ENCODE peak calls at places on chromosome 1, in ten cellular contexts. Y, K, B, E, C, V, J, R, N and O are unnamed samples.

GRCh38 chr1:8155528-8156186 is 129.5 kb upstream of the ERRFI1 start:
- DNase-seq in E (no peak), C (peak; percentile 60), J (no peak), Y (peak; percentile 90), V (no peak), N (no peak), K (no peak), R (no peak), B (no peak), O (no peak)

GRCh38 chr1:208420696-208421095 is 176.5 kb upstream of the PLXNA2 start:
- DNase-seq in B (no peak), J (no peak), R (no peak), E (no peak), Y (no peak), C (no peak), K (no peak), N (no peak), V (no peak), O (no peak)

GRCh38 chr1:84782311-84782771 is 92.1 kb upstream of the SSX2IP start:
- DNase-seq in R (peak; percentile 76), E (peak; percentile 56), K (peak; percentile 59), N (peak; percentile 67), C (peak; percentile 79), V (peak; percentile 65), J (peak; percentile 73), B (peak; percentile 68), Y (peak; percentile 58), O (peak; percentile 91)

GRCh38 chr1:206672844-206673758 is 11.6 kb upstream of the MAPKAPK2 start:
- DNase-seq in K (no peak), J (no peak), E (no peak), N (no peak), R (no peak), V (no peak), C (peak; percentile 68), Y (no peak), B (no peak), O (no peak)

GRCh38 chr1:3623441-3624150 is 1.2 kb upstream of the TPRG1L start:
- DNase-seq in Y (no peak), E (no peak), J (no peak), K (no peak), R (no peak), V (no peak), B (no peak), C (no peak), N (no peak), O (no peak)

GRCh38 chr1:245277276-245277675 is 122.5 kb downstream of the KIF26B start:
- DNase-seq in B (peak; percentile 20), E (no peak), N (no peak), C (no peak), R (no peak), K (no peak), J (no peak), V (no peak), Y (peak; percentile 31), O (peak; percentile 64)

GRCh38 chr1:7425771-7426170 is 345.3 kb upstream of the VAMP3 start:
- DNase-seq in N (no peak), C (no peak), K (no peak), R (no peak), B (no peak), E (no peak), Y (no peak), V (no peak), J (no peak), O (no peak)

GRCh38 chr1:115642168-115643072 is 650 bp downstream of the VANGL1 start:
- DNase-seq in J (peak; percentile 47), R (peak; percentile 2), V (no peak), B (peak; percentile 69), N (no peak), K (no peak), E (no peak), C (peak; percentile 52), Y (peak; percentile 52), O (peak; percentile 52)

GRCh38 chr1:218779341-218779831 is 394.3 kb upstream of the LYPLAL1 start:
- DNase-seq in K (no peak), N (no peak), R (no peak), C (no peak), J (no peak), E (peak; percentile 1), V (no peak), Y (no peak), B (no peak), O (no peak)

GRCh38 chr1:94642617-94643315 is 101.2 kb upstream of the F3 start:
- DNase-seq in K (no peak), V (no peak), B (no peak), E (no peak), R (no peak), J (no peak), Y (no peak), C (no peak), N (no peak), O (no peak)

GRCh38 chr1:119007343-119007671 is 19.2 kb upstream of the TBX15 start:
- DNase-seq in E (no peak), V (no peak), B (no peak), N (no peak), C (no peak), K (no peak), J (no peak), Y (no peak), R (no peak), O (peak; percentile 43)

GRCh38 chr1:98940680-98941079 is 64.0 kb downstream of the PLPPR5 start:
- DNase-seq in Y (peak; percentile 83), C (peak; percentile 63), J (no peak), R (no peak), E (no peak), K (no peak), V (no peak), N (no peak), B (no peak), O (peak; percentile 27)

GRCh38 chr1:111202707-111203623 is 2.5 kb upstream of the DENND2D start:
- DNase-seq in E (no peak), V (no peak), C (no peak), N (no peak), B (no peak), R (no peak), Y (no peak), K (no peak), J (no peak), O (peak; percentile 62)